ENCODE peak calls at places on chromosomes 12 and 14, in nine cellular contexts. Y is prostate gland, I is SK-N-SH, L is endothelial cell of umbilical vein, A is suprapubic skin, R is HL-60, X is HCT116, E is GM12878, K is sigmoid colon. D is an unnamed sample.

GRCh38 chr12:117151195-117152031 is 38.9 kb downstream of the FBXO21 start:
- DNase-seq in K (peak), E (no peak), R (no peak), I (peak), A (peak), L (peak), X (peak), Y (peak), D (peak)

GRCh38 chr14:86501611-86502010 is 971.7 kb downstream of the FLRT2 start:
- DNase-seq in I (no peak), X (no peak), Y (no peak), E (no peak), R (no peak), K (no peak), L (no peak), A (no peak), D (no peak)

GRCh38 chr14:49892301-49892635 is 614 bp upstream of the ARF6 start:
- DNase-seq in I (peak), E (peak), K (peak), X (no peak), L (peak), Y (peak), A (no peak), R (peak), D (peak)

GRCh38 chr12:64293654-64294364 is 71.7 kb upstream of the KICS2 start:
- DNase-seq in R (no peak), E (no peak), L (no peak), X (no peak), I (no peak), K (no peak), A (no peak), Y (no peak), D (no peak)

GRCh38 chr14:71247106-71247505 is 339.8 kb downstream of the PCNX1 start:
- DNase-seq in X (no peak), K (no peak), L (no peak), Y (no peak), E (no peak), R (no peak), A (no peak), I (no peak), D (no peak)

GRCh38 chr12:131217024-131217586 is 263.4 kb downstream of the ADGRD1 start:
- DNase-seq in X (no peak), I (no peak), Y (no peak), K (no peak), E (no peak), A (no peak), R (no peak), L (no peak), D (no peak)

GRCh38 chr14:95480887-95481226 is 35.6 kb downstream of the SYNE3 start:
- DNase-seq in L (no peak), K (no peak), Y (no peak), E (no peak), R (no peak), A (no peak), I (no peak), X (no peak), D (no peak)

GRCh38 chr14:87264796-87265195 is 728.2 kb downstream of the GALC start:
- DNase-seq in K (no peak), I (no peak), R (no peak), Y (no peak), X (no peak), E (no peak), L (no peak), A (no peak), D (no peak)

GRCh38 chr14:36293824-36294223 is 26.6 kb downstream of the MBIP start:
- DNase-seq in R (peak), E (no peak), X (no peak), A (no peak), I (no peak), Y (no peak), K (no peak), L (no peak), D (no peak)

GRCh38 chr12:119592232-119592631 is 1.3 kb upstream of the TMEM233 start:
- DNase-seq in Y (no peak), A (no peak), K (no peak), L (no peak), R (no peak), X (no peak), I (peak), E (no peak), D (no peak)

GRCh38 chr14:99164712-99165111 is 107.3 kb downstream of the BCL11B start:
- DNase-seq in R (no peak), Y (no peak), K (no peak), A (no peak), E (no peak), L (no peak), X (no peak), I (no peak), D (no peak)

GRCh38 chr12:19530631-19531020 is 91.3 kb downstream of the AEBP2 start:
- DNase-seq in E (no peak), X (no peak), L (no peak), K (no peak), A (no peak), R (no peak), I (no peak), Y (no peak), D (no peak)

GRCh38 chr12:7915911-7916403 is 20.0 kb downstream of the SLC2A3 start:
- DNase-seq in R (no peak), A (no peak), L (no peak), K (no peak), I (peak), X (no peak), E (no peak), Y (no peak), D (no peak)

GRCh38 chr12:99523853-99524252 is 123.7 kb upstream of the GARIN6 start:
- DNase-seq in L (no peak), X (no peak), Y (no peak), R (no peak), I (no peak), K (no peak), A (no peak), E (no peak), D (no peak)

GRCh38 chr12:69026341-69026740 is 93.4 kb upstream of the CPM start:
- DNase-seq in Y (no peak), I (no peak), R (no peak), A (no peak), E (no peak), X (no peak), K (no peak), L (no peak), D (no peak)

GRCh38 chr12:130766470-130766869 is 50.4 kb upstream of the RIMBP2 start:
- DNase-seq in Y (no peak), E (no peak), K (no peak), I (no peak), R (no peak), L (no peak), A (no peak), X (no peak), D (no peak)

DNA sequence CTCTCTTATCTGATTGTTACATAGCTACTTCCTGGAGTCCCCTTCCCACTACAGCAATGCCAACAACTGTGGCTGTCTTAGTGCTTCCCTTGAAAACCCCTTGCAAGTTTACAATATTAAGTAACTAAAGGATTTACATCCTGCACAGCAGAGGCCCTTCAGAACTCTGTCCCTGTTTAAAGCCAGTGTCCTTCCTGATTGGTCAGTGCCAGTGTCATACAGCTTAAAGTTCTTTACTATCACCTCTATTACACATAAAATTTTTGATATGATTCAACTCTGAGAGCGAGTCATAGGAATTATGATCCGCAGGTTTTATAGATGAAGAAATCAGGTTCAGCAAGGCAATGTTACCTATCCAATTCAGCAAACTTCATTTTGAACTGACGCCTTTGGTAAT is 91.4 kb upstream of the ALX1 start:
- DNase-seq in A (no peak), I (no peak), E (no peak), Y (no peak), K (no peak), R (no peak), X (no peak), L (peak), D (no peak)
- H3K4me3 ChIP-seq in A (no peak), I (no peak), E (no peak), Y (no peak), K (no peak), R (no peak), X (no peak), L (no peak), D (no peak)

GRCh38 chr12:122318607-122319311 is 52.5 kb upstream of the VPS33A start:
- DNase-seq in I (no peak), E (no peak), X (no peak), Y (no peak), A (no peak), K (no peak), L (peak), R (no peak), D (no peak)
- TF ChIP-seq POLR2AphosphoS5 in I (no peak), E (no peak), X (no peak), Y (no peak), A (no peak), K (peak), L (peak), R (no peak), D (no peak)

GRCh38 chr12:50665170-50665569 is 98.7 kb upstream of the ATF1 start:
- DNase-seq in L (no peak), K (no peak), E (no peak), Y (no peak), A (no peak), X (no peak), I (no peak), R (no peak), D (no peak)
- H3K27ac ChIP-seq in L (no peak), K (no peak), E (peak), Y (no peak), A (no peak), X (no peak), I (no peak), R (no peak), D (no peak)

DNA sequence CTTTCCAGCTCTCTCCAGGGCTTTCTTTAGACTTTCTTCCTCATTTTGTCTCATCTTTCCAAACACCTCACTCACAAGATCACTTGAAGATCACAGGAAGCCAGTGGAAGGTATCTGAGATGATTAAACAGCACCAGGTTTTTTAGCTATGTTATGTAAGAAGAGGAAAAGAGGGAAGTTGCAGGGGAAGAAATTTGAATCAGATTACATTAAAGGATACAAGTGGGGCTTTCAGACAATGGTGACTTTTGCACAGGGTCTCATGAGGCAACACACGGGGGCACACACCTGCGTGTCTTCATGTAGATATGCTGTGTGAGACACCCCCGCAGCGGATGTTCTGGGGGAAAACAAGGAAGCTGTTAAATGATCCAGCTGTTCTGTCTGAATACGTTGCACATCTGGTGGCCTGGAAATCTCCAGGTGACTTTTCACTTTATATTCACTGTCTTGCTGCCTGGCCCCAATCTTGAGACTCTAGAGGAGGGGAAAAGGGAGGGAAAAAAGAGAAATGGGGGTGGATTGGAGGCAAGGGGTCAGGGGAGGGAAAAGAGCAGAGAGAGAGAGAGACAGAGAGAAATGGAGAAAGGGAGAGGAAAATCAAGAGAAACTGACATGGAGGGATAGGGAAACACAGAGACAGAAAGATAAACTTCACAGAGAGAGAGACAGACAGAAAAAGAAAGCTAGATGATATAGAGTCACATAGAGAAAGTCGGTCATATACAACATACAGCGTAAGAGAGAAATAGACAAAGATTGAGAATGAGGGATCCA is 36.3 kb upstream of the PPP1CC start:
- DNase-seq in L (no peak), K (no peak), X (no peak), E (no peak), Y (no peak), R (no peak), A (no peak), I (no peak), D (no peak)
- H3K4me3 ChIP-seq in L (no peak), K (no peak), X (no peak), E (no peak), Y (no peak), R (no peak), A (no peak), I (no peak), D (no peak)

DNA sequence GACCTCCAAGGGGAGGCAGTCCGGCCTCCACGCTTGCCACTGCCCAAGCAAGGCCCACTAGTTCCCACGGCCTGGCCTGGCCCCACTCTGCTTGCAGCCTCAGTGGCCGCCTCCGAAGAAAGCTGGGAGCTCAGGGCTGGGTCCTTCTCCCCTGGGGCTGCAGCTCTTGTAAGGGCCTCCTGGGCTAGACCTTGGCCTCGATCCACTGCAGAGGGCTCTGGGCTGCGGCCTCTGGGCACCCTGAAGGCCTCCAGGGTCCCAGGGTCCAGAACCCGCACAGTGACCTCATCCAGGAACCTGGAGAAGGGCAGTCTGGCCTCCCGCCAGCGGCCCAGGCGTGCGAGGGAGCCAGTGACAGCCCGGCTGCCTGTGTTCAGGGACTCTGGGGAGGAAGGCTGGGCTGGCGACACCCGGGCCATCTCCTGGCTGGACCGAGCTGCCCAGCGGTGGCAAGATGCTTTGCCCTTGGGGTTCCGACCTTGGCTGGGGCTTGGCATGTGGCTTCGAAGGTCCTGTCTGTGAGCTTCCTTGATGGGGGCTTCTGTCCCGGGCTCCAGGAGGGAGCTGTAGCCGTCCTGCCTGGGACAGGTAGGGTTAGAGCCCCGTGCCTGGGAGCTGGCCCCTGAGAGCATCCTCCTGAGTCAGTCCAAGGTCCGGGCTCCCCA is 9.8 kb downstream of the BEGAIN start:
- DNase-seq in R (no peak), L (no peak), I (peak), A (no peak), Y (no peak), E (no peak), K (peak), X (no peak), D (no peak)
- TF ChIP-seq POLR2AphosphoS5 in R (no peak), L (no peak), I (no peak), A (no peak), Y (no peak), E (no peak), K (no peak), X (no peak), D (no peak)

DNA sequence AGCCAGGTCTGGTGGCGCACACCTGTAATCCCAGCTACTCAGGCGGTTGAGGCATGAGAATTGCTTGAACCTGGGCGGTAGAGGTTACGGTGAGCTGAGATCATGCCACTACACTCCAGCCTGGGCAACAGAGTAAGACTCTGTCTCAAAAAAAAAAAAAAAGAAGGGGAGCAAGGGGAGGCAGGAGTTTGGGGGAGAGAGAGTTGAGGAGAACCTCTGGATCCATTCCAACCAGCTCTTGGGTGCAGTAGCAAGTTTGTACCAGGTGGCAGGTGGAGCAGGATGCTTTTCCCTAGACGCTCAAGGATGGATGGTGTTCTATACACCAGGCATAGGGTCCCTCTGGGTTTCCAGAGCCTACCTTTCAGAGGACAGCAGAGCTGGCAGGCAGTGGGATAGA is 1.9 kb downstream of the NFE2 start:
- DNase-seq in X (no peak), E (no peak), A (no peak), R (no peak), Y (no peak), L (no peak), K (no peak), I (no peak), D (no peak)
- H3K27ac ChIP-seq in X (no peak), E (no peak), A (no peak), R (peak), Y (no peak), L (no peak), K (no peak), I (no peak), D (no peak)

DNA sequence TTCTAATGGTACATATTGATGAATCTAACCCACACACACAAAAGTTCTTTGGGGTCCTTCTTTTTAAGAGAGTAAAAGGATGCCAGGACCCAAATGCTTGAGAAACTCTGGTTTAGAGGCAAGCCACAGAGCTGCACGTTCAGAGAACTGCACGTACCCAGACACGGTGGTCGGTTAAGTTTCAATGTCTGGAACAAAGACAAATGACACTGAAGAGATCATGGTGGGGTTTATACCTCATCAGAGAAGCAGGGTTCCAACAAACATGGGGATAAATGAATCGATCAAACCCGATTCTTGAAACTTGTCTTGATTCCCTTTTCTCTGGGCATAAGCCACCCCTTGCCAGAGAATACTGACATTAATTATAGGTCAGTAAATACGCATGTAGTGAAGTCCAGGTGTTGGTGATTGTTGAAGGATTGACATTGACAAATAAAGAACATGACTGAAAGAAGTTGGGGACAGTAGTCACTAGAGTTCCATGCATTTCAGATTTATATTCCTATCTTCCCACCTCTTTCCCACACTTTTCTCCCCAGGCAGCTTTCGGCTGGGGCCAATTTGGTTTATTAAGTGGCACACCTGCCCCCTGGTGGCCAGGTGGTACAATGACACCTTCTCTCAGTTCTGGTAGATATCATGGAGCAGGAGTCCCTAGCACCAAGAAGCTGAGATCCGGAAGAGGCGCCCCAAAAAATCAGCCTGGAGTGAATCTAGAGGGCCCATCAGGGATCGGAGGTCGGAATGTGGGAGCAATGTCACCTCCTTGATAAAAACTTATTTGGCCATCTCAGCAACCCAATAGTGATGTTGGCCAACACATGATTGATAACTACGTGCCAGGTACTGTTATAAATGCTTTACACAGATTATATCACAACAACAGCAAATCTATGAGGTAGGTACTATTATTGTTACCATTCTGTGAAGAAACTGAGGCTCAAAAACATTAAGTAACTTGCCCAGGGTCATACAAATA is 17.8 kb upstream of the HDAC7 start:
- DNase-seq in X (peak), E (peak), I (peak), L (peak), A (no peak), K (peak), Y (peak), R (no peak), D (peak)
- H3K4me3 ChIP-seq in X (no peak), E (no peak), I (no peak), L (no peak), A (no peak), K (no peak), Y (no peak), R (no peak), D (no peak)

D was measured in breast epithelium.